ENCODE peak calls at places on chromosomes 1 and 21, in seven cellular contexts. M is NCI-H187 treated with DMSO at 0.1 percent for 48 hours; E is uterus; U is ACHN; I is ELR; N is Caki2; T is activated CD4-positive, alpha-beta T cell treated with anti-CD3 and anti-CD28 coated beads for 1 hour. R is an unnamed sample.

GRCh38 chr21:28074676-28075075 is 918.0 kb downstream of the LTN1 start:
- DNase-seq in M (no peak), U (no peak), E (no peak), T (no peak), N (no peak), I (no peak), R (no peak)

GRCh38 chr1:179300112-179300511 is 6.5 kb downstream of the SOAT1 start:
- DNase-seq in E (no peak), N (no peak), U (no peak), T (no peak), M (no peak), I (no peak), R (no peak)

GRCh38 chr21:33895356-33895755 is 20.2 kb downstream of the ATP5PO start:
- DNase-seq in U (no peak), I (no peak), M (no peak), T (no peak), N (no peak), E (no peak), R (no peak)

GRCh38 chr1:11898831-11899467 is 27.3 kb downstream of the KIAA2013 start:
- DNase-seq in U (peak; percentile 19), M (no peak), E (no peak), I (no peak), N (no peak), T (no peak), R (no peak)

GRCh38 chr1:31752952-31753351 is 11.2 kb downstream of the ADGRB2 start:
- DNase-seq in U (no peak), N (no peak), M (no peak), E (no peak), T (no peak), I (no peak), R (no peak)

GRCh38 chr1:183804916-183805734 is at the start of gene RGL1:
- DNase-seq in U (peak; percentile 66), N (peak; percentile 18), E (peak; percentile 73), I (peak; percentile 77), M (no peak), T (no peak), R (peak; percentile 78)

GRCh38 chr1:153881764-153882163 is 41.0 kb downstream of the GATAD2B start:
- DNase-seq in M (peak; percentile 88), I (peak; percentile 52), T (no peak), E (no peak), N (no peak), U (no peak), R (no peak)

GRCh38 chr1:30303387-30303786 is 420.0 kb downstream of the MATN1 start:
- DNase-seq in N (no peak), M (no peak), E (no peak), U (no peak), I (no peak), T (no peak), R (no peak)

GRCh38 chr1:29240986-29241385 is 4.7 kb downstream of the PTPRU start:
- DNase-seq in T (no peak), I (no peak), E (no peak), N (no peak), U (no peak), M (no peak), R (no peak)

GRCh38 chr1:185551008-185551407 is 183.2 kb upstream of the HMCN1 start:
- DNase-seq in I (no peak), U (no peak), T (no peak), N (no peak), E (no peak), M (no peak), R (no peak)

GRCh38 chr1:152902676-152903075 is 5.7 kb upstream of the IVL start:
- DNase-seq in N (no peak), I (no peak), T (no peak), M (peak; percentile 68), E (no peak), U (no peak), R (no peak)

GRCh38 chr1:241611063-241611462 is 29.1 kb downstream of the CHML start:
- DNase-seq in T (no peak), U (peak; percentile 83), N (peak; percentile 80), I (peak; percentile 83), E (no peak), M (no peak), R (no peak)

GRCh38 chr21:27026501-27026900 is 59.6 kb upstream of the ADAMTS5 start:
- DNase-seq in I (peak; percentile 51), N (no peak), T (no peak), M (no peak), E (no peak), U (peak; percentile 32), R (no peak)

GRCh38 chr1:70003509-70003908 is 201.9 kb downstream of the LRRC40 start:
- DNase-seq in N (no peak), U (no peak), E (no peak), I (peak; percentile 68), T (no peak), M (no peak), R (no peak)

GRCh38 chr1:31745071-31745897 is 18.9 kb downstream of the ADGRB2 start:
- DNase-seq in U (peak; percentile 61), I (peak; percentile 72), E (peak; percentile 69), T (no peak), M (no peak), N (peak; percentile 46), R (peak; percentile 72)

GRCh38 chr1:53071167-53071865 is 9.3 kb downstream of the PODN start:
- DNase-seq in T (no peak), I (no peak), M (no peak), N (no peak), U (no peak), E (peak; percentile 14), R (peak; percentile 18)

GRCh38 chr1:70090875-70091274 is 114.5 kb downstream of the LRRC40 start:
- DNase-seq in M (no peak), U (no peak), N (no peak), I (peak; percentile 84), E (no peak), T (no peak), R (no peak)

GRCh38 chr1:27643626-27644368 is 8.8 kb upstream of the FGR start:
- DNase-seq in U (peak; percentile 64), N (no peak), T (peak; percentile 56), I (peak; percentile 73), M (no peak), E (peak; percentile 41), R (no peak)